ENCODE peak calls at places on chromosome 5, in six cellular contexts. One of them, this sample, is unnamed.

GRCh38 chr5:77292026-77292757 is 81.7 kb downstream of the PDE8B start:
- DNase-seq in AG10803: peak; percentile 84
- DNase-seq in mesenteric fat pad: no peak
- DNase-seq in DMS153: no peak
- DNase-seq in GM19239: no peak
- DNase-seq in stomach: no peak
- DNase-seq in this sample: no peak

GRCh38 chr5:59628062-59628828 is 265.3 kb downstream of the PDE4D start:
- DNase-seq in stomach: no peak
- DNase-seq in AG10803: no peak
- DNase-seq in GM19239: no peak
- DNase-seq in mesenteric fat pad: no peak
- DNase-seq in DMS153: no peak
- DNase-seq in this sample: no peak

GRCh38 chr5:127505819-127506218 is 11.6 kb upstream of the PRRC1 start:
- DNase-seq in mesenteric fat pad: no peak
- DNase-seq in DMS153: no peak
- DNase-seq in AG10803: no peak
- DNase-seq in stomach: no peak
- DNase-seq in GM19239: no peak
- DNase-seq in this sample: no peak

GRCh38 chr5:135179308-135179980 is 145.4 kb upstream of the PITX1 start:
- DNase-seq in mesenteric fat pad: no peak
- DNase-seq in GM19239: no peak
- DNase-seq in DMS153: peak; percentile 62
- DNase-seq in AG10803: no peak
- DNase-seq in stomach: no peak
- DNase-seq in this sample: peak; percentile 49

GRCh38 chr5:141777711-141778110 is 95.7 kb upstream of the ARAP3 start:
- DNase-seq in DMS153: no peak
- DNase-seq in GM19239: no peak
- DNase-seq in stomach: no peak
- DNase-seq in mesenteric fat pad: no peak
- DNase-seq in AG10803: no peak
- DNase-seq in this sample: no peak

GRCh38 chr5:5234912-5235311 is 94.8 kb downstream of the ADAMTS16 start:
- DNase-seq in mesenteric fat pad: no peak
- DNase-seq in AG10803: no peak
- DNase-seq in stomach: no peak
- DNase-seq in DMS153: no peak
- DNase-seq in GM19239: no peak
- DNase-seq in this sample: no peak

GRCh38 chr5:106825379-106825778 is 845.4 kb downstream of the EFNA5 start:
- DNase-seq in GM19239: no peak
- DNase-seq in AG10803: no peak
- DNase-seq in stomach: no peak
- DNase-seq in mesenteric fat pad: no peak
- DNase-seq in DMS153: no peak
- DNase-seq in this sample: no peak

GRCh38 chr5:173795601-173796000 is 92.5 kb upstream of the CPEB4 start:
- DNase-seq in DMS153: no peak
- DNase-seq in GM19239: no peak
- DNase-seq in mesenteric fat pad: peak; percentile 39
- DNase-seq in stomach: peak; percentile 56
- DNase-seq in AG10803: no peak
- DNase-seq in this sample: no peak

GRCh38 chr5:34586117-34586885 is 69.8 kb upstream of the RAI14 start:
- DNase-seq in AG10803: peak; percentile 85
- DNase-seq in mesenteric fat pad: no peak
- DNase-seq in DMS153: no peak
- DNase-seq in GM19239: no peak
- DNase-seq in stomach: no peak
- DNase-seq in this sample: no peak

GRCh38 chr5:157450024-157450423 is 10.0 kb upstream of the NIPAL4 start:
- DNase-seq in AG10803: no peak
- DNase-seq in DMS153: no peak
- DNase-seq in stomach: no peak
- DNase-seq in GM19239: no peak
- DNase-seq in mesenteric fat pad: no peak
- DNase-seq in this sample: no peak

GRCh38 chr5:153559926-153560325 is 69.5 kb downstream of the GRIA1 start:
- DNase-seq in AG10803: peak; percentile 92
- DNase-seq in GM19239: no peak
- DNase-seq in DMS153: no peak
- DNase-seq in stomach: no peak
- DNase-seq in mesenteric fat pad: no peak
- DNase-seq in this sample: no peak

GRCh38 chr5:103487822-103488493 is 74.6 kb downstream of the NUDT12 start:
- DNase-seq in GM19239: no peak
- DNase-seq in AG10803: no peak
- DNase-seq in mesenteric fat pad: no peak
- DNase-seq in DMS153: no peak
- DNase-seq in stomach: no peak
- DNase-seq in this sample: no peak

GRCh38 chr5:32233696-32234447 is 59.8 kb upstream of the GOLPH3 start:
- DNase-seq in AG10803: peak; percentile 36
- DNase-seq in GM19239: no peak
- DNase-seq in DMS153: no peak
- DNase-seq in mesenteric fat pad: no peak
- DNase-seq in stomach: peak; percentile 76
- DNase-seq in this sample: no peak

GRCh38 chr5:39714036-39714698 is 289.4 kb upstream of the DAB2 start:
- DNase-seq in mesenteric fat pad: no peak
- DNase-seq in GM19239: no peak
- DNase-seq in stomach: peak; percentile 52
- DNase-seq in AG10803: peak; percentile 64
- DNase-seq in DMS153: peak; percentile 10
- DNase-seq in this sample: peak; percentile 31

GRCh38 chr5:132420706-132421272 is 51.3 kb downstream of the SLC22A5 start:
- DNase-seq in GM19239: no peak
- DNase-seq in mesenteric fat pad: no peak
- DNase-seq in AG10803: no peak
- DNase-seq in DMS153: no peak
- DNase-seq in stomach: no peak
- DNase-seq in this sample: no peak

GRCh38 chr5:134902071-134902801 is 2.7 kb upstream of the PCBD2 start:
- DNase-seq in AG10803: no peak
- DNase-seq in DMS153: no peak
- DNase-seq in stomach: no peak
- DNase-seq in GM19239: no peak
- DNase-seq in mesenteric fat pad: no peak
- DNase-seq in this sample: no peak

GRCh38 chr5:176181271-176181855 is 56.9 kb upstream of the SIMC1 start:
- DNase-seq in AG10803: no peak
- DNase-seq in mesenteric fat pad: peak; percentile 76
- DNase-seq in GM19239: no peak
- DNase-seq in stomach: no peak
- DNase-seq in DMS153: no peak
- DNase-seq in this sample: no peak

GRCh38 chr5:113293068-113293571 is 141.7 kb downstream of the TSSK1B start:
- DNase-seq in stomach: no peak
- DNase-seq in DMS153: no peak
- DNase-seq in mesenteric fat pad: no peak
- DNase-seq in AG10803: no peak
- DNase-seq in GM19239: no peak
- DNase-seq in this sample: peak; percentile 66

GRCh38 chr5:114101153-114101552 is 260.7 kb upstream of the KCNN2 start:
- DNase-seq in DMS153: no peak
- DNase-seq in AG10803: peak; percentile 27
- DNase-seq in mesenteric fat pad: no peak
- DNase-seq in stomach: no peak
- DNase-seq in GM19239: no peak
- DNase-seq in this sample: no peak

GRCh38 chr5:42858709-42859108 is 47.0 kb upstream of the SELENOP start:
- DNase-seq in AG10803: no peak
- DNase-seq in GM19239: no peak
- DNase-seq in DMS153: peak; percentile 65
- DNase-seq in mesenteric fat pad: no peak
- DNase-seq in stomach: no peak
- DNase-seq in this sample: no peak

GRCh38 chr5:69449511-69449910 is 34.6 kb downstream of the MARVELD2 start:
- DNase-seq in AG10803: no peak
- DNase-seq in stomach: peak; percentile 21
- DNase-seq in DMS153: no peak
- DNase-seq in mesenteric fat pad: no peak
- DNase-seq in GM19239: no peak
- DNase-seq in this sample: no peak

GRCh38 chr5:4080370-4080769 is 484.7 kb downstream of the IRX1 start:
- DNase-seq in DMS153: no peak
- DNase-seq in stomach: no peak
- DNase-seq in GM19239: no peak
- DNase-seq in mesenteric fat pad: no peak
- DNase-seq in AG10803: no peak
- DNase-seq in this sample: no peak

GRCh38 chr5:21807953-21808352 is 1045.2 kb downstream of the CDH12 start:
- DNase-seq in mesenteric fat pad: no peak
- DNase-seq in AG10803: no peak
- DNase-seq in DMS153: peak; percentile 90
- DNase-seq in GM19239: no peak
- DNase-seq in stomach: no peak
- DNase-seq in this sample: no peak

This sample was measured in H9.